ENCODE peak calls at places on chromosomes 7 and 10, in four cellular contexts. U, C, Y and O are unnamed samples.

GRCh38 chr7:94055963-94056362 is 51.8 kb upstream of the BET1 start:
- DNase-seq in U (no peak), Y (no peak), C (no peak), O (no peak)

GRCh38 chr10:130411496-130412070 is 275.4 kb downstream of the GLRX3 start:
- DNase-seq in C (no peak), Y (no peak), U (no peak), O (no peak)

GRCh38 chr7:26858229-26858568 is 6.2 kb downstream of the SKAP2 start:
- DNase-seq in C (no peak), U (no peak), Y (no peak), O (no peak)

GRCh38 chr10:132793871-132794849 is 8.2 kb upstream of the NKX6-2 start:
- DNase-seq in U (peak), Y (no peak), C (no peak), O (no peak)

GRCh38 chr10:114239117-114239993 is at the start of gene VWA2:
- DNase-seq in Y (no peak), U (peak), C (peak), O (no peak)

GRCh38 chr7:41576176-41576575 is 126.7 kb downstream of the INHBA start:
- DNase-seq in U (no peak), C (no peak), Y (no peak), O (no peak)

GRCh38 chr7:33423646-33424020 is 294.3 kb downstream of the BBS9 start:
- DNase-seq in Y (no peak), C (no peak), U (peak), O (no peak)

GRCh38 chr10:8279598-8279997 is 225.1 kb downstream of the GATA3 start:
- DNase-seq in C (no peak), U (no peak), Y (no peak), O (no peak)

GRCh38 chr7:127447326-127447945 is 54.9 kb upstream of the ZNF800 start:
- DNase-seq in Y (peak), U (peak), C (peak), O (no peak)

GRCh38 chr7:31123317-31123716 is 71.2 kb downstream of the ADCYAP1R1 start:
- DNase-seq in U (no peak), Y (no peak), C (no peak), O (no peak)

GRCh38 chr10:44370731-44371248 is 14.1 kb downstream of the CXCL12 start:
- DNase-seq in U (peak), Y (no peak), C (no peak), O (no peak)